ENCODE peak calls at places on chromosomes 1 and 21, in nine cellular contexts. K is tibial nerve, Z is IMR-90, D is K562, E is ovary, X is breast epithelium, C is esophagus squamous epithelium, N is A549, A is transverse colon. B is an unnamed sample.

GRCh38 chr1:24970926-24971530 is 41.0 kb upstream of the RUNX3 start:
- DNase-seq in X (no peak), N (no peak), C (no peak), E (no peak), A (no peak), D (no peak), Z (peak; percentile 26), K (no peak), B (no peak)

GRCh38 chr1:85144351-85144750 is 56.5 kb downstream of the SYDE2 start:
- DNase-seq in X (no peak), Z (no peak), A (no peak), D (no peak), E (no peak), K (no peak), C (no peak), N (no peak), B (no peak)

GRCh38 chr1:3459940-3460652 is 5.6 kb downstream of the ARHGEF16 start:
- DNase-seq in K (no peak), X (no peak), E (no peak), N (no peak), D (no peak), A (peak; percentile 91), Z (no peak), C (no peak), B (no peak)

GRCh38 chr1:247268390-247269045 is 12.6 kb downstream of the VN1R5 start:
- DNase-seq in Z (peak; percentile 13), N (no peak), E (no peak), A (no peak), X (no peak), K (no peak), C (no peak), D (no peak), B (no peak)

GRCh38 chr21:32007461-32007860 is 134.6 kb downstream of the HUNK start:
- DNase-seq in K (no peak), Z (peak; percentile 82), D (no peak), C (no peak), E (no peak), A (no peak), N (peak; percentile 31), X (no peak), B (no peak)

GRCh38 chr1:63864224-63864623 is 90.4 kb downstream of the ROR1 start:
- DNase-seq in K (no peak), X (no peak), N (no peak), Z (peak; percentile 16), D (no peak), E (no peak), C (no peak), A (no peak), B (no peak)

GRCh38 chr1:32869844-32870614 is 683 bp downstream of the FNDC5 start:
- DNase-seq in K (no peak), Z (no peak), D (no peak), N (no peak), A (no peak), X (no peak), E (no peak), C (no peak), B (no peak)

GRCh38 chr1:32715901-32716311 is 13.3 kb upstream of the SYNC start:
- DNase-seq in E (no peak), A (no peak), N (no peak), Z (no peak), X (no peak), D (no peak), C (no peak), K (no peak), B (no peak)

GRCh38 chr1:229234870-229235472 is 35.9 kb upstream of the RAB4A start:
- DNase-seq in N (no peak), C (no peak), Z (no peak), D (no peak), X (no peak), K (no peak), E (no peak), A (no peak), B (no peak)

GRCh38 chr1:107056426-107057196 is at the start of gene PRMT6:
- DNase-seq in N (no peak), Z (peak; percentile 70), E (peak; percentile 89), C (peak; percentile 44), X (peak; percentile 68), K (peak; percentile 55), D (peak; percentile 71), A (peak; percentile 87), B (peak; percentile 85)

GRCh38 chr1:162629077-162629637 is 3.1 kb upstream of the DDR2 start:
- DNase-seq in D (no peak), Z (no peak), C (no peak), K (no peak), E (no peak), A (no peak), X (no peak), N (no peak), B (no peak)

GRCh38 chr1:64312431-64312830 is 109.0 kb downstream of the UBE2U start:
- DNase-seq in D (no peak), K (no peak), C (no peak), Z (no peak), E (no peak), N (no peak), X (no peak), A (no peak), B (no peak)

GRCh38 chr1:3443759-3444697 is 10.4 kb upstream of the ARHGEF16 start:
- DNase-seq in C (no peak), E (no peak), D (no peak), N (no peak), A (no peak), X (no peak), K (no peak), Z (peak; percentile 1), B (no peak)

GRCh38 chr1:61082336-61083013 is at the start of gene NFIA:
- DNase-seq in A (peak; percentile 75), D (peak; percentile 79), C (no peak), Z (peak; percentile 50), N (peak; percentile 86), X (peak; percentile 52), K (peak; percentile 25), E (peak; percentile 71), B (peak; percentile 85)

GRCh38 chr1:232276651-232277050 is 353.3 kb downstream of the SIPA1L2 start:
- DNase-seq in C (no peak), Z (no peak), D (no peak), N (no peak), E (no peak), X (no peak), K (no peak), A (no peak), B (no peak)

GRCh38 chr21:30044447-30045064 is 104.8 kb upstream of the GRIK1 start:
- DNase-seq in Z (peak; percentile 7), X (no peak), N (peak; percentile 6), C (no peak), K (no peak), D (peak; percentile 13), E (no peak), A (no peak), B (no peak)

GRCh38 chr1:59521456-59521855 is 224.6 kb downstream of the FGGY start:
- DNase-seq in K (no peak), C (no peak), D (no peak), E (no peak), X (no peak), N (no peak), A (no peak), Z (peak; percentile 78), B (no peak)

GRCh38 chr1:207309775-207310273 is 11.7 kb upstream of the CD55 start:
- DNase-seq in N (peak; percentile 74), K (no peak), Z (peak; percentile 70), A (peak; percentile 32), X (no peak), E (peak; percentile 44), C (no peak), D (no peak), B (peak; percentile 37)

GRCh38 chr1:22776051-22776611 is 65.5 kb downstream of the EPHB2 start:
- DNase-seq in Z (no peak), N (no peak), E (no peak), C (no peak), K (no peak), A (no peak), D (no peak), X (no peak), B (no peak)

DNA sequence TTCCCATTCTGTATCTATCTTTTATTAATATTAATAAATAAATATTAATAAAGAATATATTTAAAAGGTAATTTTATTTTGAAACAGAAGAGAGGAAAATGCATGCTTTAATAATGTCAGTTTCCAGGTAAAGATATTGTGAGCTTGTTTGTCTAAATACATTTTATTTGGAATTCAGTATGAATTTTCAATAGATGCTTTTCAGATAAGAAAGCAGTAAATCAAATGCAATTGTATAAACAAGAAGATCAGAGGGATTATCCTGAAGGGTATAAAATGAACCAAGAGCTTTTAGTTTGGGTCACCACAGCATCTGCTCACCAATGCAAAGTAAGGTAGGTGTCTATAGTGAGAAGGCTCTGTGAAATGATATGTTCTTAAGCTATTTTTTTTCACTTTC is at the start of gene TSHB:
- DNase-seq in X (no peak), A (no peak), D (no peak), Z (no peak), K (no peak), C (no peak), N (no peak), E (no peak), B (no peak)
- TF ChIP-seq POLR2A in X (no peak), A (no peak), D (no peak), Z (no peak), K (no peak), C (no peak), N (no peak), E (no peak), B (no peak)

GRCh38 chr1:30757196-30757949 is at the start of gene LAPTM5:
- DNase-seq in Z (no peak), C (no peak), K (no peak), A (peak; percentile 72), E (no peak), N (no peak), D (no peak), X (no peak), B (peak; percentile 75)
- TF ChIP-seq POLR2A in Z (no peak), C (no peak), K (no peak), A (peak; percentile 74), E (no peak), N (no peak), D (no peak), X (no peak), B (peak; percentile 67)

GRCh38 chr1:150628766-150629114 is 672 bp downstream of the ENSA start:
- DNase-seq in C (no peak), X (no peak), E (no peak), Z (no peak), K (no peak), N (no peak), D (no peak), A (no peak), B (no peak)

GRCh38 chr1:150626150-150626549 is 3.3 kb downstream of the ENSA start:
- DNase-seq in X (no peak), N (no peak), K (no peak), E (no peak), D (no peak), C (no peak), Z (no peak), A (no peak), B (no peak)

GRCh38 chr1:150627821-150628410 is 1.5 kb downstream of the ENSA start:
- DNase-seq in E (no peak), N (no peak), C (no peak), Z (no peak), A (no peak), K (no peak), X (no peak), D (no peak), B (peak; percentile 43)

GRCh38 chr1:150629115-150629928 is at the start of gene ENSA:
- DNase-seq in A (peak; percentile 97), X (peak; percentile 98), N (peak; percentile 99), C (peak; percentile 91), D (peak; percentile 91), E (peak; percentile 96), Z (peak; percentile 100), K (peak; percentile 96), B (peak; percentile 99)
- TF ChIP-seq POLR2A in A (peak; percentile 96), X (peak; percentile 95), N (peak; percentile 58), C (peak; percentile 87), D (peak; percentile 97), E (peak; percentile 98), Z (peak; percentile 83), K (peak; percentile 93), B (peak; percentile 98)

GRCh38 chr1:151992345-151993083 is 1.1 kb downstream of the S100A10 start:
- DNase-seq in N (peak; percentile 98), E (peak; percentile 78), A (peak; percentile 89), X (peak; percentile 78), K (peak; percentile 60), C (peak; percentile 36), D (peak; percentile 70), Z (peak; percentile 87), B (peak; percentile 79)
- TF ChIP-seq POLR2A in N (peak; percentile 39), E (peak; percentile 43), A (peak; percentile 88), X (no peak), K (no peak), C (no peak), D (no peak), Z (peak; percentile 86), B (no peak)